ENCODE peak calls at places on chromosomes 1 and 21, in four cellular contexts. H is K562, U is WTC11, J is SK-N-SH. T is an unnamed sample.

GRCh38 chr1:39895731-39896480 is 5.8 kb downstream of the MYCL start:
- DNase-seq in U (no peak), H (no peak), J (no peak), T (no peak)

GRCh38 chr1:21042920-21043605 is 133.6 kb downstream of the EIF4G3 start:
- DNase-seq in U (no peak), J (no peak), H (no peak), T (no peak)

GRCh38 chr1:51303751-51304196 is 26.6 kb downstream of the TTC39A start:
- DNase-seq in J (no peak), H (no peak), U (no peak), T (no peak)

GRCh38 chr21:36567216-36567917 is 87.4 kb upstream of the CLDN14 start:
- DNase-seq in H (no peak), U (no peak), J (no peak), T (no peak)

GRCh38 chr1:31778763-31779488 is 14.8 kb upstream of the ADGRB2 start:
- DNase-seq in J (no peak), U (no peak), H (peak), T (no peak)

GRCh38 chr1:246265481-246265880 is 241.6 kb downstream of the SMYD3 start:
- DNase-seq in H (no peak), U (no peak), J (no peak), T (no peak)

GRCh38 chr21:34509151-34509550 is 2.9 kb downstream of the KCNE1 start:
- DNase-seq in J (no peak), U (no peak), H (no peak), T (no peak)

GRCh38 chr1:170776147-170776734 is 112.3 kb downstream of the PRRX1 start:
- DNase-seq in U (no peak), H (no peak), J (no peak), T (no peak)

GRCh38 chr1:92329356-92330129 is 30.7 kb downstream of the RPAP2 start:
- DNase-seq in H (no peak), J (no peak), U (no peak), T (no peak)

GRCh38 chr1:64915381-64916274 is 50.7 kb downstream of the JAK1 start:
- DNase-seq in U (no peak), J (peak), H (no peak), T (no peak)

GRCh38 chr1:228515200-228515834 is 28.1 kb downstream of the RNF187 start:
- DNase-seq in H (peak), U (no peak), J (peak), T (no peak)

GRCh38 chr1:112056354-112056753 is 66.9 kb upstream of the KCND3 start:
- DNase-seq in J (no peak), H (no peak), U (no peak), T (no peak)

GRCh38 chr1:110018396-110018795 is 16.0 kb upstream of the STRIP1 start:
- DNase-seq in J (no peak), H (no peak), U (no peak), T (no peak)

GRCh38 chr1:227559499-227559898 is 3.9 kb upstream of the ZNF678 start:
- DNase-seq in U (no peak), H (no peak), J (peak), T (no peak)

GRCh38 chr1:208950206-208950605 is 633.3 kb upstream of the CAMK1G start:
- DNase-seq in H (no peak), J (no peak), U (no peak), T (no peak)

GRCh38 chr1:5934058-5934884 is 58.0 kb downstream of the NPHP4 start:
- DNase-seq in U (no peak), H (no peak), J (no peak), T (no peak)

GRCh38 chr21:15725949-15726348 is 3.8 kb upstream of the USP25 start:
- DNase-seq in U (no peak), H (no peak), J (no peak), T (no peak)

GRCh38 chr1:115133440-115133839 is 44.1 kb upstream of the TSPAN2 start:
- DNase-seq in U (no peak), J (no peak), H (no peak), T (no peak)

GRCh38 chr1:19310720-19311502 is 1.0 kb downstream of the AKR7A2 start:
- DNase-seq in J (peak), H (no peak), U (no peak), T (no peak)

GRCh38 chr21:41520560-41521442 is 12.8 kb upstream of the TMPRSS2 start:
- DNase-seq in U (no peak), H (no peak), J (no peak), T (no peak)

GRCh38 chr1:17637055-17637454 is 97.6 kb downstream of the ARHGEF10L start:
- DNase-seq in H (no peak), U (no peak), J (no peak), T (no peak)

GRCh38 chr1:209648931-209649776 is 3.1 kb downstream of the LAMB3 start:
- DNase-seq in H (peak), J (no peak), U (no peak), T (no peak)

GRCh38 chr1:178566187-178566586 is 53.3 kb downstream of the TEX35 start:
- DNase-seq in H (no peak), U (no peak), J (no peak), T (no peak)

GRCh38 chr1:248924696-248925532 is 18.9 kb downstream of the PGBD2 start:
- DNase-seq in H (no peak), U (peak), J (peak), T (no peak)

GRCh38 chr1:240683576-240683975 is 71.6 kb upstream of the GREM2 start:
- DNase-seq in H (no peak), U (no peak), J (no peak), T (no peak)

DNA sequence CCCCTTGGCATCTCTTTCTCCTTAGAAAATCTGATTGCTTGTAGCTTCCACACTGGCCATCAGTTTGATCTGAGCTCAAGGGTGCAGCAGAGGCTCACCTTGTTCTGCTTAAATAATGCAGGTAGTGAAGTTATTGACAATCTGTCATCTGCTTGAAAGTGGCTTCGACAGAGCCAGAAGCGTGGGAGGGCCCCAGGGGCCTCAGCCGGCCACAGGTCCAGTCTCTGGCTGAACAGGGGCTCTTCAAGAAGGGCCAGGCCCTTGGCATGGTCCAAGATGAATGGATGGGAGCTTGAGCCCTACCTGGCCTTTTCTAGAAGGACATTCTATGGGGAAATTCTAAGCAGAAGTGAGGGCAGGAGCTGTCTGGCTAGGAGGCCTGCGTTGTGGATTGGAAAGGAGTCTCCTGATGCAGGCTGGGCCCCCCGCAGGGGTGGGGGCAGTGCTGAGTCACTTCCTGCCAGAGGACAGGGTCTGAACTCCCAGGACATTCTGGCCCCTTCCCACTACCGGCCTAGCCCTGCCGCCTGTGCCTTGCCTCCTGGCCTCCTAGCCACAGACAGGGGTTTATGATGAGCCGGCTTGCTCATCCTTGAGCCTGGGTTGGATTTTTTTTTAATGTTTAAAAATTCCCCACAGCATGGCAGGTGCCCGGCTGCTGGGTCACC is 162.3 kb upstream of the VAMP3 start:
- DNase-seq in H (peak), U (peak), J (no peak), T (peak)
- TF ChIP-seq TEAD4 in H (no peak), U (no peak), J (no peak), T (no peak)

GRCh38 chr1:220497220-220497756 is 30.6 kb upstream of the MARK1 start:
- DNase-seq in H (no peak), U (no peak), J (no peak), T (no peak)

GRCh38 chr1:220492671-220493070 is 35.3 kb upstream of the MARK1 start:
- DNase-seq in H (no peak), J (no peak), U (no peak), T (no peak)

GRCh38 chr1:220498188-220498587 is 29.7 kb upstream of the MARK1 start:
- DNase-seq in U (no peak), H (no peak), J (no peak), T (no peak)
- TF ChIP-seq TEAD4 in U (no peak), H (no peak), J (no peak), T (no peak)

DNA sequence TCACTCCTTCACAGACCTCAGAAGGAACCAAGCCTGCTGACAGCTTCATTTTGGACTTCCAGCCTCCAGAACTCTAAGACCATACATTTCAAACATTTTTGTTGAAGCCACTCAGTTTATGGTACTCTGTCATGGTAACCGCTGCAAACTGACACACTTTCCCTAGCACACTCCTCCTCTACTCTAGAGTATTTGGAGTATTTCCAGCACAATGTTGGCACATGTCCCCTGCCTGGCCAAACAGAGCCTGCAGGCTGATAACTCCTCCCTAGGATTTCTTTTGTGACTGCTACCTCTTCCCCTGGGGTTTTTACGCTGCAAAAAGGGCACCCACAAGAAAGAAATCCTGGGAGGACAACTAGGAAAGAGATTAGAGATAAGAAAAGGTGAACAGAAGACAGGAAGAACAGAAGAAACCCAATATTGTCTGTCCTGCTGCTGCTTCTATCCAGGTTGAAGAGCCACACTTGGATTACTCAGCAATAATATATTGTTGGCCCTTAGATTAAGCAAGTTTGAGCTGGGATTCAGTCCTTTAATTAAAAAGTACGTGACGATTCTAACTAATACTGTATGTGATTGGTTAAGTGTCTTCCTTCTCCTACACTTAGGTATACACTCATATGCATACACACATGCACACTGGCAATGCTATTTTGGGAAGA is 844.1 kb downstream of the LTN1 start:
- DNase-seq in H (no peak), U (no peak), J (no peak), T (no peak)
- TF ChIP-seq TEAD4 in H (no peak), U (no peak), J (no peak), T (no peak)

DNA sequence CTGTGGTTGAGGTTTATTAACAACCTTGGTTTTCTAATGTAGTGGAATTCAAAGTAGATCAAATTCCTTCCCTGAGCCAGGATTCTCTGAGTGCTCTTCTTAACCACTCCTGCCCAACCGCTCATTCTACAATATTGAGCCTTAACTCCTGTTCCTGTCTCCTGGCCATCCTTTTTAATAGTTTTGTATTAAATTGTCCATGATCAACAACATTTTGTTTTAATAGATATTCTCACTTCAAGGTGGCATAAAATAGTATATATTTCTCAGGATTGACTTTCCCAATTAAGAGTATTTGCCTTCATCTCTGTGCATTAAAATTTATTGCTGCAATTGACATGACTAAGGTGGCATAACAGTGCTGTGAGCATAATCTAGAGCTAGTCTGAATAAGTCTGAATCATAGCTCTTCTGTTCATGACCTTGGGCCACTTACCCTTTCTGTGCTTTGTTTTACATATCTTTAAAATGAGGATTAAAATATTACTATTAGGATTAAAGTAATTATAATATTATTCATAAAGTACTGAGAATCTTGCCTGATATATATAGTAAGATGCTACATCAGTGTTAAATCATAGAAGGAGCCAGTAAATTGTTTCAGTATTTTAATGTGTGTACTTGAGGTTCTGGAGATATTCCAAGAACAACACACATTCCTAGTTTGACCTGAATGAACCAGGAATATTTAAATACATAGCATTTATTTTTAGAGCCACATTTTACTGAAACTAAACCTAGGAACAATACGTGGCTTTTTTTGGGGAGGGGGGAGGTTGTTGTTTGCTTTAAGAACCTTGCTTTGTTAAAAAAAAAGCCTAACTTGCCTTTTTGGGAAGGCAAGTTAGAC is 76.4 kb downstream of the ADGRL2 start:
- DNase-seq in H (no peak), J (no peak), U (no peak), T (no peak)
- TF ChIP-seq TEAD4 in H (no peak), J (no peak), U (no peak), T (no peak)

DNA sequence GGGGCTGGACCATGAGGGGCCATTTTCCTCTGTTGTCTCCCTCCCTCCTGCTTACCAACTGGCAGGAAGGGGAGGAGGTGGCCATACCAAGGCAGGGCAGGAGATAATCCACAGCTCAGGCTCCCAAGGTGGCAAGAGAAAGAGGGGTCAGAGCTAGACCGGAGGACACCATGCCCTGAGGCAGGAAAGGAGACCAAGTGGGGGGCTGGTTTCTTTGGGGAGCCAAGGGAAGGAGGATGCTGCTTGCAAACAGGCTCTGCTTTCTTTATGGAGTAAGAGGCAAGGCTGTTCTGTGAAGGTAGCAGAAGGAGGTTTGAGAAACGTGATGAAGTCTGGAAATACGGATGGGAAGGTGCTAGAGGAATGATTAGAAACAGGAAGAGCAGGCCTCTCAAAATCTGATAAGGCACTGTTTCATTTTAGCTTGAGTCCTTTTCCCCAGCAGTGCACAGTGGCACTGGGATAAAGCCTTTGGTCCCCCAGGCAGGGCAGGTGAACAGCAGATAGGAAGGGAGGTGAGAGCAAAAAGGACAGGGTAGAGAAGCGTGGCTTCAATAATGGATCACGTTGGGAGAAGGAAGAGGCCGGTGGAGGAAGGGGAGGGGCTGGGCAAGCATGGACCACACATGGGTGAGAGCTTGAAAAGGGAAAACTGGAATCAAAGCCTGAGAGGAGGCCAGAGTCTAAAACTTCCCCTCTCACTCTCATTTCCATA is 44.2 kb upstream of the GALNT2 start:
- DNase-seq in U (no peak), H (no peak), J (no peak), T (no peak)
- TF ChIP-seq TEAD4 in U (no peak), H (no peak), J (no peak), T (no peak)

T was measured in H1.